ENCODE peak calls at places on chromosomes 12 and 14, in four cellular contexts. K is AG04450, F is GM13977, C is GM12865. D is an unnamed sample.

GRCh38 chr14:29215853-29216252 is 449.3 kb downstream of the FOXG1 start:
- DNase-seq in K (no peak), F (peak), C (peak), D (no peak)

GRCh38 chr14:71533800-71534199 is 398.4 kb upstream of the RGS6 start:
- DNase-seq in K (no peak), F (no peak), C (no peak), D (no peak)

GRCh38 chr12:115818973-115819372 is 458.5 kb downstream of the MED13L start:
- DNase-seq in K (no peak), F (no peak), C (no peak), D (no peak)

GRCh38 chr14:64074961-64075619 is 219.1 kb downstream of the ESR2 start:
- DNase-seq in K (no peak), F (no peak), C (no peak), D (no peak)

GRCh38 chr14:94423465-94424056 is 29.0 kb downstream of the SERPINA11 start:
- DNase-seq in K (no peak), F (peak), C (peak), D (peak)

GRCh38 chr14:54025661-54026060 is 69.0 kb upstream of the BMP4 start:
- DNase-seq in K (no peak), F (no peak), C (peak), D (no peak)

GRCh38 chr14:61476737-61477410 is 155.5 kb downstream of the PRKCH start:
- DNase-seq in K (peak), F (peak), C (peak), D (peak)

GRCh38 chr12:14618990-14619389 is 51.3 kb upstream of the PLBD1 start:
- DNase-seq in K (no peak), F (no peak), C (no peak), D (no peak)

GRCh38 chr14:100221419-100222218 is 17.3 kb upstream of the YY1 start:
- DNase-seq in K (no peak), F (peak), C (peak), D (peak)

GRCh38 chr12:42299392-42300308 is 26.2 kb downstream of the ZCRB1 start:
- DNase-seq in K (peak), F (peak), C (peak), D (no peak)

GRCh38 chr12:95358111-95359083 is 115.6 kb upstream of the METAP2 start:
- DNase-seq in K (no peak), F (no peak), C (no peak), D (no peak)

GRCh38 chr14:75334191-75335051 is 55.8 kb downstream of the FOS start:
- DNase-seq in K (no peak), F (no peak), C (peak), D (peak)

GRCh38 chr12:52380271-52380694 is 5.2 kb downstream of the KRT84 start:
- DNase-seq in K (no peak), F (no peak), C (no peak), D (no peak)

GRCh38 chr12:109998241-109998903 is 858 bp upstream of the ANKRD13A start:
- DNase-seq in K (no peak), F (no peak), C (peak), D (no peak)

GRCh38 chr14:75531660-75532317 is 9.5 kb downstream of the BATF start:
- DNase-seq in K (no peak), F (no peak), C (no peak), D (no peak)

GRCh38 chr14:30993071-30993470 is 32.4 kb upstream of the AP4S1 start:
- DNase-seq in K (no peak), F (no peak), C (no peak), D (no peak)

GRCh38 chr14:35355981-35356839 is 48.3 kb downstream of the NFKBIA start:
- DNase-seq in K (no peak), F (no peak), C (peak), D (no peak)

GRCh38 chr12:81692008-81692407 is 67.1 kb downstream of the PPFIA2 start:
- DNase-seq in K (no peak), F (no peak), C (no peak), D (no peak)

GRCh38 chr14:90567191-90567590 is 170.4 kb downstream of the CALM1 start:
- DNase-seq in K (no peak), F (no peak), C (no peak), D (no peak)

GRCh38 chr12:130992448-130992847 is 38.7 kb downstream of the ADGRD1 start:
- DNase-seq in K (no peak), F (no peak), C (peak), D (no peak)

GRCh38 chr14:105878554-105878953 is 352.2 kb downstream of the TMEM121 start:
- DNase-seq in K (no peak), F (no peak), C (no peak), D (no peak)

GRCh38 chr12:116138380-116138779 is 139.1 kb downstream of the MED13L start:
- DNase-seq in K (no peak), F (no peak), C (no peak), D (no peak)

GRCh38 chr12:109734219-109735000 is 20.8 kb downstream of the FAM222A start:
- DNase-seq in K (no peak), F (no peak), C (no peak), D (peak)

GRCh38 chr12:34400423-34400881 is 378.2 kb downstream of the ALG10 start:
- DNase-seq in K (no peak), F (peak), C (no peak), D (peak)

GRCh38 chr14:93936245-93936644 is 9.1 kb downstream of the FAM181A start:
- DNase-seq in K (no peak), F (peak), C (peak), D (no peak)

GRCh38 chr14:65299837-65300236 is 112.7 kb upstream of the FUT8 start:
- DNase-seq in K (no peak), F (no peak), C (no peak), D (no peak)

GRCh38 chr14:104375551-104376201 is 203.9 kb upstream of the C14orf180 start:
- DNase-seq in K (no peak), F (no peak), C (no peak), D (peak)

GRCh38 chr14:31576949-31577348 is 15.7 kb downstream of the NUBPL start:
- DNase-seq in K (no peak), F (no peak), C (no peak), D (no peak)

GRCh38 chr14:50452285-50452684 is 55.6 kb upstream of the CDKL1 start:
- DNase-seq in K (no peak), F (no peak), C (no peak), D (no peak)

GRCh38 chr12:69527506-69528272 is 57.5 kb downstream of the FRS2 start:
- DNase-seq in K (peak), F (no peak), C (no peak), D (no peak)

GRCh38 chr14:60266021-60266937 is 17.3 kb downstream of the PPM1A start:
- DNase-seq in K (no peak), F (no peak), C (peak), D (no peak)

GRCh38 chr14:70317969-70318634 is 41.4 kb downstream of the COX16 start:
- DNase-seq in K (peak), F (peak), C (peak), D (no peak)

GRCh38 chr12:21296751-21297406 is 37.8 kb downstream of the SLCO1A2 start:
- DNase-seq in K (no peak), F (peak), C (peak), D (no peak)

GRCh38 chr12:131018221-131018620 is 64.5 kb downstream of the ADGRD1 start:
- DNase-seq in K (no peak), F (no peak), C (no peak), D (no peak)

GRCh38 chr14:54893151-54893760 is 9.4 kb downstream of the GCH1 start:
- DNase-seq in K (peak), F (peak), C (peak), D (no peak)

GRCh38 chr14:49512571-49512970 is 73.6 kb downstream of the RPS29 start:
- DNase-seq in K (no peak), F (no peak), C (no peak), D (no peak)

GRCh38 chr12:10293570-10294227 is 14.0 kb upstream of the KLRD1 start:
- DNase-seq in K (no peak), F (no peak), C (peak), D (no peak)

GRCh38 chr14:37172024-37172869 is at the start of gene SLC25A21:
- DNase-seq in K (peak), F (no peak), C (no peak), D (no peak)

GRCh38 chr12:31363826-31364225 is 37.9 kb upstream of the SINHCAF start:
- DNase-seq in K (no peak), F (no peak), C (no peak), D (no peak)

GRCh38 chr12:31369712-31370521 is 44.0 kb upstream of the SINHCAF start:
- DNase-seq in K (no peak), F (no peak), C (no peak), D (no peak)

GRCh38 chr12:31370645-31371620 is 45.0 kb upstream of the SINHCAF start:
- DNase-seq in K (no peak), F (no peak), C (no peak), D (no peak)

GRCh38 chr12:31366104-31366621 is 40.2 kb upstream of the SINHCAF start:
- DNase-seq in K (no peak), F (no peak), C (no peak), D (no peak)

DNA sequence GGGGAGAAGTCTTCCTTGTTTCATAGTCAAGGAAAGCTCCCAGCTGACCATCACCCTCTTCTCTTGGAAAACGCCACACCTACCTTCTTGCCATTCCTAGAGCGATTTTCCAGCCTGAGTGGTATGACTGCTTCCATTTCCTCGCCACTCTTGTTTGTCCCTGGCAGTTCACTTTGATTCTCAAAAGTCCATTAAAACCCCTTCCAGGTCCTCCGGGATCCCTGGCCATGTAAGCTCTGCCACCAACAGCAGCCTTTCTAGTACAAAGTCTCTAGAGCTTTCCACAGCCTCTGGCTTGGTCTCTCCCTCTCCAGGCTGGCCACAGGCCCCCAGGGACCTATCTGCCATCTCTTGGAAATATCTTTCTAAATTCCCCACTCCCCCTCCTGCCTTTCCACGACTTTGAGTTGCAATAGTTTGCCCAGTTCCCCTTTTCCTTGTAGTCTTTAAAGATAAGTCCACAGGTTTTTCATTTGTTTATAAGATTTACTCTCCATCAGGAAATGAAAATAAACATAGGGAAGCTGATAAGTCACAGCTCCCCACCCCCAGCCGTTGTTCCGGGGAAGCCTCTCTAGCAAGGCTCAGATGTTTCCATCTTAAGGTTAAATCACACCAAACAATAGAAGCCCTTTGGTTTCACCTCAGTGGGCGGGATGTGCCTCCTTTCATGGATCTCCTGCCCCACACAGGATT is 42.9 kb upstream of the SINHCAF start:
- DNase-seq in K (no peak), F (no peak), C (no peak), D (no peak)
- TF ChIP-seq CTCF in K (no peak), F (no peak), C (no peak), D (no peak)

GRCh38 chr12:102821149-102821548 is 95.9 kb downstream of the PAH start:
- DNase-seq in K (no peak), F (no peak), C (no peak), D (no peak)

GRCh38 chr12:102814691-102815367 is 102.2 kb downstream of the PAH start:
- DNase-seq in K (no peak), F (no peak), C (no peak), D (no peak)

GRCh38 chr12:102811125-102811737 is 105.8 kb downstream of the PAH start:
- DNase-seq in K (no peak), F (peak), C (peak), D (no peak)

GRCh38 chr12:102816816-102817434 is 100.1 kb downstream of the PAH start:
- DNase-seq in K (no peak), F (peak), C (peak), D (no peak)
- TF ChIP-seq CTCF in K (peak), F (peak), C (peak), D (peak)

GRCh38 chr14:52729925-52730707 is at the start of gene STYX:
- DNase-seq in K (peak), F (peak), C (peak), D (peak)
- TF ChIP-seq CTCF in K (no peak), F (no peak), C (no peak), D (no peak)

GRCh38 chr12:77324763-77325468 is 259.5 kb upstream of the E2F7 start:
- DNase-seq in K (no peak), F (peak), C (peak), D (no peak)
- TF ChIP-seq CTCF in K (peak), F (peak), C (peak), D (no peak)

DNA sequence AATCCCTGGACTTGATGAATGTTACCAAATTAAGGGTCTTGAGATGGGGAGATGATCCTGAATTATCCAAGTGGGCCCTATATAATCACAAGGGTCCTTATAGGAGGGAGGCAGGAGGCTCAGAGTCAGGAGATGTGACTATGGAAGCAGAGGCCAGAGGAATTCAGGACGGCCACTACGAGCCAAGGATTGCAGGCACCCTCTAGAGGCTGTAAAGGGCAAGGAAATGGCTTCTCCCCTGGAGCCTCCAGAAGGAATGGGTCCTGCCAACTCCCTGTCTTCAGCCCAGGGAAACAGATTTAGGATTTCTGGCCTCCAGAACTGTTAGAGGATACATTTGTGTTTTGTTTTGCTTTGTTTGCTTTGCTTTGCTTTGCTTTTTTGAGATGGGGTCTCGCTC is 8.8 kb downstream of the BDKRB1 start:
- DNase-seq in K (no peak), F (no peak), C (no peak), D (no peak)
- TF ChIP-seq CTCF in K (peak), F (peak), C (no peak), D (no peak)